ENCODE peak calls at places on chromosomes 4 and X, in five cellular contexts. One of them, this sample, is unnamed.

GRCh38 chrX:107298276-107298675 is 91.9 kb downstream of the DNAAF6 start:
- DNase-seq in NCI-H1694 treated with DMSO at 0.1 percent for 48 hours: no peak
- DNase-seq in activated CD4-positive, alpha-beta T cell treated with anti-CD3 and anti-CD28 coated beads, Interleukin-2, amount 50 U/mL, for 1 hour: no peak
- DNase-seq in LoVo: no peak
- DNase-seq in NCI-H1436: no peak
- DNase-seq in this sample: no peak

GRCh38 chrX:127259742-127260141 is 440.2 kb downstream of the PRR32 start:
- DNase-seq in activated CD4-positive, alpha-beta T cell treated with anti-CD3 and anti-CD28 coated beads, Interleukin-2, amount 50 U/mL, for 1 hour: no peak
- DNase-seq in LoVo: no peak
- DNase-seq in NCI-H1436: no peak
- DNase-seq in NCI-H1694 treated with DMSO at 0.1 percent for 48 hours: no peak
- DNase-seq in this sample: no peak

GRCh38 chr4:52566136-52567031 is 92.7 kb downstream of the USP46 start:
- DNase-seq in NCI-H1694 treated with DMSO at 0.1 percent for 48 hours: no peak
- DNase-seq in LoVo: no peak
- DNase-seq in activated CD4-positive, alpha-beta T cell treated with anti-CD3 and anti-CD28 coated beads, Interleukin-2, amount 50 U/mL, for 1 hour: no peak
- DNase-seq in NCI-H1436: no peak
- DNase-seq in this sample: no peak

GRCh38 chr4:54015421-54016065 is 48.9 kb downstream of the CHIC2 start:
- DNase-seq in NCI-H1694 treated with DMSO at 0.1 percent for 48 hours: no peak
- DNase-seq in NCI-H1436: no peak
- DNase-seq in activated CD4-positive, alpha-beta T cell treated with anti-CD3 and anti-CD28 coated beads, Interleukin-2, amount 50 U/mL, for 1 hour: no peak
- DNase-seq in LoVo: no peak
- DNase-seq in this sample: no peak

GRCh38 chrX:46722742-46723568 is 36.0 kb downstream of the SLC9A7 start:
- DNase-seq in activated CD4-positive, alpha-beta T cell treated with anti-CD3 and anti-CD28 coated beads, Interleukin-2, amount 50 U/mL, for 1 hour: no peak
- DNase-seq in NCI-H1436: no peak
- DNase-seq in NCI-H1694 treated with DMSO at 0.1 percent for 48 hours: no peak
- DNase-seq in LoVo: no peak
- DNase-seq in this sample: no peak

GRCh38 chrX:38426785-38427184 is 74.4 kb downstream of the OTC start:
- DNase-seq in NCI-H1436: no peak
- DNase-seq in LoVo: no peak
- DNase-seq in NCI-H1694 treated with DMSO at 0.1 percent for 48 hours: no peak
- DNase-seq in activated CD4-positive, alpha-beta T cell treated with anti-CD3 and anti-CD28 coated beads, Interleukin-2, amount 50 U/mL, for 1 hour: no peak
- DNase-seq in this sample: no peak

GRCh38 chr4:139367421-139368090 is 65.3 kb upstream of the NDUFC1 start:
- DNase-seq in activated CD4-positive, alpha-beta T cell treated with anti-CD3 and anti-CD28 coated beads, Interleukin-2, amount 50 U/mL, for 1 hour: no peak
- DNase-seq in LoVo: peak
- DNase-seq in NCI-H1436: no peak
- DNase-seq in NCI-H1694 treated with DMSO at 0.1 percent for 48 hours: no peak
- DNase-seq in this sample: no peak

GRCh38 chr4:67333663-67334062 is 211.6 kb downstream of the CENPC start:
- DNase-seq in NCI-H1436: no peak
- DNase-seq in activated CD4-positive, alpha-beta T cell treated with anti-CD3 and anti-CD28 coated beads, Interleukin-2, amount 50 U/mL, for 1 hour: no peak
- DNase-seq in LoVo: no peak
- DNase-seq in NCI-H1694 treated with DMSO at 0.1 percent for 48 hours: no peak
- DNase-seq in this sample: no peak

GRCh38 chr4:142353149-142353738 is 492.9 kb downstream of the INPP4B start:
- DNase-seq in activated CD4-positive, alpha-beta T cell treated with anti-CD3 and anti-CD28 coated beads, Interleukin-2, amount 50 U/mL, for 1 hour: no peak
- DNase-seq in NCI-H1694 treated with DMSO at 0.1 percent for 48 hours: peak
- DNase-seq in LoVo: peak
- DNase-seq in NCI-H1436: peak
- DNase-seq in this sample: no peak

GRCh38 chr4:35461931-35462659 is 782.2 kb downstream of the ARAP2 start:
- DNase-seq in activated CD4-positive, alpha-beta T cell treated with anti-CD3 and anti-CD28 coated beads, Interleukin-2, amount 50 U/mL, for 1 hour: no peak
- DNase-seq in NCI-H1436: no peak
- DNase-seq in LoVo: no peak
- DNase-seq in NCI-H1694 treated with DMSO at 0.1 percent for 48 hours: no peak
- DNase-seq in this sample: no peak

GRCh38 chr4:155079866-155080265 is 128.6 kb upstream of the NPY2R start:
- DNase-seq in NCI-H1694 treated with DMSO at 0.1 percent for 48 hours: no peak
- DNase-seq in NCI-H1436: no peak
- DNase-seq in LoVo: no peak
- DNase-seq in activated CD4-positive, alpha-beta T cell treated with anti-CD3 and anti-CD28 coated beads, Interleukin-2, amount 50 U/mL, for 1 hour: no peak
- DNase-seq in this sample: no peak

GRCh38 chr4:25585901-25586523 is 69.6 kb upstream of the SLC34A2 start:
- DNase-seq in activated CD4-positive, alpha-beta T cell treated with anti-CD3 and anti-CD28 coated beads, Interleukin-2, amount 50 U/mL, for 1 hour: no peak
- DNase-seq in NCI-H1436: no peak
- DNase-seq in LoVo: no peak
- DNase-seq in NCI-H1694 treated with DMSO at 0.1 percent for 48 hours: no peak
- DNase-seq in this sample: no peak

GRCh38 chr4:26812049-26812729 is 48.5 kb upstream of the STIM2 start:
- DNase-seq in activated CD4-positive, alpha-beta T cell treated with anti-CD3 and anti-CD28 coated beads, Interleukin-2, amount 50 U/mL, for 1 hour: no peak
- DNase-seq in NCI-H1436: no peak
- DNase-seq in NCI-H1694 treated with DMSO at 0.1 percent for 48 hours: no peak
- DNase-seq in LoVo: no peak
- DNase-seq in this sample: no peak

GRCh38 chr4:26204911-26205368 is 115.9 kb upstream of the RBPJ start:
- DNase-seq in activated CD4-positive, alpha-beta T cell treated with anti-CD3 and anti-CD28 coated beads, Interleukin-2, amount 50 U/mL, for 1 hour: no peak
- DNase-seq in NCI-H1694 treated with DMSO at 0.1 percent for 48 hours: no peak
- DNase-seq in LoVo: no peak
- DNase-seq in NCI-H1436: no peak
- DNase-seq in this sample: no peak

GRCh38 chr4:12729384-12729783 is 754.8 kb downstream of the RAB28 start:
- DNase-seq in NCI-H1436: no peak
- DNase-seq in activated CD4-positive, alpha-beta T cell treated with anti-CD3 and anti-CD28 coated beads, Interleukin-2, amount 50 U/mL, for 1 hour: no peak
- DNase-seq in NCI-H1694 treated with DMSO at 0.1 percent for 48 hours: no peak
- DNase-seq in LoVo: peak
- DNase-seq in this sample: no peak

GRCh38 chrX:37958493-37959211 is 47.7 kb upstream of the SYTL5 start:
- DNase-seq in LoVo: no peak
- DNase-seq in NCI-H1694 treated with DMSO at 0.1 percent for 48 hours: no peak
- DNase-seq in NCI-H1436: no peak
- DNase-seq in activated CD4-positive, alpha-beta T cell treated with anti-CD3 and anti-CD28 coated beads, Interleukin-2, amount 50 U/mL, for 1 hour: no peak
- DNase-seq in this sample: no peak

GRCh38 chr4:52870225-52870624 is 8.1 kb downstream of the RASL11B start:
- DNase-seq in activated CD4-positive, alpha-beta T cell treated with anti-CD3 and anti-CD28 coated beads, Interleukin-2, amount 50 U/mL, for 1 hour: no peak
- DNase-seq in NCI-H1694 treated with DMSO at 0.1 percent for 48 hours: no peak
- DNase-seq in LoVo: no peak
- DNase-seq in NCI-H1436: no peak
- DNase-seq in this sample: no peak

GRCh38 chr4:81040175-81040659 is 9.7 kb downstream of the BMP3 start:
- DNase-seq in LoVo: peak
- DNase-seq in activated CD4-positive, alpha-beta T cell treated with anti-CD3 and anti-CD28 coated beads, Interleukin-2, amount 50 U/mL, for 1 hour: no peak
- DNase-seq in NCI-H1694 treated with DMSO at 0.1 percent for 48 hours: peak
- DNase-seq in NCI-H1436: peak
- DNase-seq in this sample: peak

GRCh38 chr4:112704991-112705845 is 68.3 kb downstream of the LARP7 start:
- DNase-seq in LoVo: peak
- DNase-seq in NCI-H1436: peak
- DNase-seq in activated CD4-positive, alpha-beta T cell treated with anti-CD3 and anti-CD28 coated beads, Interleukin-2, amount 50 U/mL, for 1 hour: no peak
- DNase-seq in NCI-H1694 treated with DMSO at 0.1 percent for 48 hours: no peak
- DNase-seq in this sample: no peak

GRCh38 chr4:145799225-145799624 is 119.3 kb downstream of the C4orf51 start:
- DNase-seq in LoVo: no peak
- DNase-seq in activated CD4-positive, alpha-beta T cell treated with anti-CD3 and anti-CD28 coated beads, Interleukin-2, amount 50 U/mL, for 1 hour: no peak
- DNase-seq in NCI-H1694 treated with DMSO at 0.1 percent for 48 hours: no peak
- DNase-seq in NCI-H1436: no peak
- DNase-seq in this sample: no peak

GRCh38 chr4:5014007-5014682 is 5.1 kb downstream of the CYTL1 start:
- DNase-seq in activated CD4-positive, alpha-beta T cell treated with anti-CD3 and anti-CD28 coated beads, Interleukin-2, amount 50 U/mL, for 1 hour: no peak
- DNase-seq in NCI-H1694 treated with DMSO at 0.1 percent for 48 hours: no peak
- DNase-seq in NCI-H1436: no peak
- DNase-seq in LoVo: no peak
- DNase-seq in this sample: no peak

GRCh38 chrX:45710081-45710801 is 509.6 kb upstream of the DIPK2B start:
- DNase-seq in NCI-H1436: no peak
- DNase-seq in activated CD4-positive, alpha-beta T cell treated with anti-CD3 and anti-CD28 coated beads, Interleukin-2, amount 50 U/mL, for 1 hour: no peak
- DNase-seq in NCI-H1694 treated with DMSO at 0.1 percent for 48 hours: no peak
- DNase-seq in LoVo: peak
- DNase-seq in this sample: no peak

GRCh38 chrX:119523664-119524184 is 41.5 kb downstream of the STEEP1 start:
- DNase-seq in NCI-H1694 treated with DMSO at 0.1 percent for 48 hours: no peak
- DNase-seq in NCI-H1436: no peak
- DNase-seq in activated CD4-positive, alpha-beta T cell treated with anti-CD3 and anti-CD28 coated beads, Interleukin-2, amount 50 U/mL, for 1 hour: no peak
- DNase-seq in LoVo: no peak
- DNase-seq in this sample: no peak

GRCh38 chr4:75919914-75920313 is 17.7 kb upstream of the PPEF2 start:
- DNase-seq in activated CD4-positive, alpha-beta T cell treated with anti-CD3 and anti-CD28 coated beads, Interleukin-2, amount 50 U/mL, for 1 hour: no peak
- DNase-seq in LoVo: peak
- DNase-seq in NCI-H1694 treated with DMSO at 0.1 percent for 48 hours: peak
- DNase-seq in NCI-H1436: no peak
- DNase-seq in this sample: no peak

GRCh38 chr4:3136454-3136853 is 62.0 kb downstream of the HTT start:
- DNase-seq in NCI-H1694 treated with DMSO at 0.1 percent for 48 hours: peak
- DNase-seq in activated CD4-positive, alpha-beta T cell treated with anti-CD3 and anti-CD28 coated beads, Interleukin-2, amount 50 U/mL, for 1 hour: no peak
- DNase-seq in NCI-H1436: no peak
- DNase-seq in LoVo: no peak
- DNase-seq in this sample: no peak

GRCh38 chr4:83358410-83358809 is 23.8 kb upstream of the HPSE start:
- DNase-seq in NCI-H1694 treated with DMSO at 0.1 percent for 48 hours: no peak
- DNase-seq in NCI-H1436: no peak
- DNase-seq in LoVo: no peak
- DNase-seq in activated CD4-positive, alpha-beta T cell treated with anti-CD3 and anti-CD28 coated beads, Interleukin-2, amount 50 U/mL, for 1 hour: no peak
- DNase-seq in this sample: no peak

GRCh38 chrX:134246282-134246681 is 9.3 kb downstream of the CCDC160 start:
- DNase-seq in activated CD4-positive, alpha-beta T cell treated with anti-CD3 and anti-CD28 coated beads, Interleukin-2, amount 50 U/mL, for 1 hour: no peak
- DNase-seq in LoVo: no peak
- DNase-seq in NCI-H1436: no peak
- DNase-seq in NCI-H1694 treated with DMSO at 0.1 percent for 48 hours: no peak
- DNase-seq in this sample: no peak

GRCh38 chr4:89108068-89108467 is 3.3 kb upstream of the TIGD2 start:
- DNase-seq in NCI-H1436: no peak
- DNase-seq in activated CD4-positive, alpha-beta T cell treated with anti-CD3 and anti-CD28 coated beads, Interleukin-2, amount 50 U/mL, for 1 hour: no peak
- DNase-seq in NCI-H1694 treated with DMSO at 0.1 percent for 48 hours: no peak
- DNase-seq in LoVo: no peak
- DNase-seq in this sample: no peak

GRCh38 chr4:3371038-3371437 is 70.7 kb upstream of the HGFAC start:
- DNase-seq in LoVo: no peak
- DNase-seq in NCI-H1694 treated with DMSO at 0.1 percent for 48 hours: no peak
- DNase-seq in activated CD4-positive, alpha-beta T cell treated with anti-CD3 and anti-CD28 coated beads, Interleukin-2, amount 50 U/mL, for 1 hour: no peak
- DNase-seq in NCI-H1436: no peak
- DNase-seq in this sample: no peak

GRCh38 chr4:58688603-58689002 is 1578.4 kb upstream of the IGFBP7 start:
- DNase-seq in LoVo: no peak
- DNase-seq in NCI-H1436: peak
- DNase-seq in NCI-H1694 treated with DMSO at 0.1 percent for 48 hours: no peak
- DNase-seq in activated CD4-positive, alpha-beta T cell treated with anti-CD3 and anti-CD28 coated beads, Interleukin-2, amount 50 U/mL, for 1 hour: no peak
- DNase-seq in this sample: no peak

GRCh38 chr4:113919611-113920010 is 59.8 kb downstream of the ARSJ start:
- DNase-seq in NCI-H1694 treated with DMSO at 0.1 percent for 48 hours: no peak
- DNase-seq in LoVo: no peak
- DNase-seq in NCI-H1436: no peak
- DNase-seq in activated CD4-positive, alpha-beta T cell treated with anti-CD3 and anti-CD28 coated beads, Interleukin-2, amount 50 U/mL, for 1 hour: no peak
- DNase-seq in this sample: no peak

GRCh38 chr4:88442636-88443260 is 14.2 kb upstream of the HERC5 start:
- DNase-seq in NCI-H1436: no peak
- DNase-seq in NCI-H1694 treated with DMSO at 0.1 percent for 48 hours: no peak
- DNase-seq in LoVo: no peak
- DNase-seq in activated CD4-positive, alpha-beta T cell treated with anti-CD3 and anti-CD28 coated beads, Interleukin-2, amount 50 U/mL, for 1 hour: no peak
- DNase-seq in this sample: no peak

GRCh38 chr4:157012781-157013180 is 41.2 kb upstream of the PDGFC start:
- DNase-seq in NCI-H1694 treated with DMSO at 0.1 percent for 48 hours: no peak
- DNase-seq in activated CD4-positive, alpha-beta T cell treated with anti-CD3 and anti-CD28 coated beads, Interleukin-2, amount 50 U/mL, for 1 hour: no peak
- DNase-seq in LoVo: no peak
- DNase-seq in NCI-H1436: no peak
- DNase-seq in this sample: no peak

GRCh38 chr4:5912614-5913019 is 19.7 kb upstream of the CRMP1 start:
- DNase-seq in activated CD4-positive, alpha-beta T cell treated with anti-CD3 and anti-CD28 coated beads, Interleukin-2, amount 50 U/mL, for 1 hour: no peak
- DNase-seq in LoVo: no peak
- DNase-seq in NCI-H1436: peak
- DNase-seq in NCI-H1694 treated with DMSO at 0.1 percent for 48 hours: peak
- DNase-seq in this sample: no peak

GRCh38 chr4:141275834-141276233 is 55.1 kb downstream of the ZNF330 start:
- DNase-seq in NCI-H1436: no peak
- DNase-seq in NCI-H1694 treated with DMSO at 0.1 percent for 48 hours: no peak
- DNase-seq in activated CD4-positive, alpha-beta T cell treated with anti-CD3 and anti-CD28 coated beads, Interleukin-2, amount 50 U/mL, for 1 hour: no peak
- DNase-seq in LoVo: no peak
- DNase-seq in this sample: no peak

GRCh38 chr4:184475096-184475461 is 729 bp upstream of the IRF2 start:
- DNase-seq in NCI-H1694 treated with DMSO at 0.1 percent for 48 hours: no peak
- DNase-seq in NCI-H1436: no peak
- DNase-seq in activated CD4-positive, alpha-beta T cell treated with anti-CD3 and anti-CD28 coated beads, Interleukin-2, amount 50 U/mL, for 1 hour: peak
- DNase-seq in LoVo: peak
- DNase-seq in this sample: peak

GRCh38 chr4:120694973-120695372 is 227.6 kb downstream of the PRDM5 start:
- DNase-seq in NCI-H1436: no peak
- DNase-seq in NCI-H1694 treated with DMSO at 0.1 percent for 48 hours: no peak
- DNase-seq in activated CD4-positive, alpha-beta T cell treated with anti-CD3 and anti-CD28 coated beads, Interleukin-2, amount 50 U/mL, for 1 hour: no peak
- DNase-seq in LoVo: peak
- DNase-seq in this sample: no peak

This sample was measured in immature natural killer cell.